ENCODE peak calls at places on chromosomes 11 and 22, in seven cellular contexts. One of them, this sample, is unnamed.

GRCh38 chr22:21026783-21027692 is 5.3 kb downstream of the SLC7A4 start:
- DNase-seq in activated CD4-positive, alpha-beta T cell treated with anti-CD3 and anti-CD28 coated beads, Interleukin-2, amount 10 ng/mL, durations not matched to agents 7 days and 5 days: no peak
- DNase-seq in AG09319: no peak
- DNase-seq in epithelial cell of proximal tubule: no peak
- DNase-seq in kidney tubule cell: no peak
- DNase-seq in renal cortical epithelial cell: no peak
- DNase-seq in NCI-H146: no peak
- DNase-seq in this sample: peak

GRCh38 chr11:74000307-74000630 is 8.6 kb downstream of the UCP3 start:
- DNase-seq in kidney tubule cell: no peak
- DNase-seq in NCI-H146: no peak
- DNase-seq in renal cortical epithelial cell: no peak
- DNase-seq in AG09319: no peak
- DNase-seq in activated CD4-positive, alpha-beta T cell treated with anti-CD3 and anti-CD28 coated beads, Interleukin-2, amount 10 ng/mL, durations not matched to agents 7 days and 5 days: no peak
- DNase-seq in epithelial cell of proximal tubule: no peak
- DNase-seq in this sample: no peak

GRCh38 chr11:112318193-112318592 is 57.5 kb upstream of the PLET1 start:
- DNase-seq in kidney tubule cell: peak
- DNase-seq in activated CD4-positive, alpha-beta T cell treated with anti-CD3 and anti-CD28 coated beads, Interleukin-2, amount 10 ng/mL, durations not matched to agents 7 days and 5 days: no peak
- DNase-seq in renal cortical epithelial cell: peak
- DNase-seq in epithelial cell of proximal tubule: peak
- DNase-seq in NCI-H146: no peak
- DNase-seq in AG09319: peak
- DNase-seq in this sample: peak

GRCh38 chr22:20128902-20129746 is 2.5 kb upstream of the ZDHHC8 start:
- DNase-seq in activated CD4-positive, alpha-beta T cell treated with anti-CD3 and anti-CD28 coated beads, Interleukin-2, amount 10 ng/mL, durations not matched to agents 7 days and 5 days: peak
- DNase-seq in kidney tubule cell: no peak
- DNase-seq in NCI-H146: no peak
- DNase-seq in renal cortical epithelial cell: no peak
- DNase-seq in AG09319: no peak
- DNase-seq in epithelial cell of proximal tubule: no peak
- DNase-seq in this sample: no peak

GRCh38 chr11:126888126-126888712 is 112.4 kb downstream of the KIRREL3 start:
- DNase-seq in AG09319: no peak
- DNase-seq in kidney tubule cell: no peak
- DNase-seq in NCI-H146: no peak
- DNase-seq in activated CD4-positive, alpha-beta T cell treated with anti-CD3 and anti-CD28 coated beads, Interleukin-2, amount 10 ng/mL, durations not matched to agents 7 days and 5 days: no peak
- DNase-seq in renal cortical epithelial cell: no peak
- DNase-seq in epithelial cell of proximal tubule: no peak
- DNase-seq in this sample: no peak

GRCh38 chr11:130037058-130037457 is 32.6 kb upstream of the APLP2 start:
- DNase-seq in epithelial cell of proximal tubule: peak
- DNase-seq in kidney tubule cell: peak
- DNase-seq in NCI-H146: no peak
- DNase-seq in renal cortical epithelial cell: peak
- DNase-seq in AG09319: peak
- DNase-seq in activated CD4-positive, alpha-beta T cell treated with anti-CD3 and anti-CD28 coated beads, Interleukin-2, amount 10 ng/mL, durations not matched to agents 7 days and 5 days: no peak
- DNase-seq in this sample: no peak

GRCh38 chr11:9825315-9825714 is 161.4 kb downstream of the SWAP70 start:
- DNase-seq in renal cortical epithelial cell: no peak
- DNase-seq in kidney tubule cell: no peak
- DNase-seq in NCI-H146: no peak
- DNase-seq in epithelial cell of proximal tubule: no peak
- DNase-seq in AG09319: peak
- DNase-seq in activated CD4-positive, alpha-beta T cell treated with anti-CD3 and anti-CD28 coated beads, Interleukin-2, amount 10 ng/mL, durations not matched to agents 7 days and 5 days: no peak
- DNase-seq in this sample: no peak

GRCh38 chr11:14179126-14179820 is 179.7 kb downstream of the RRAS2 start:
- DNase-seq in NCI-H146: no peak
- DNase-seq in epithelial cell of proximal tubule: no peak
- DNase-seq in AG09319: peak
- DNase-seq in activated CD4-positive, alpha-beta T cell treated with anti-CD3 and anti-CD28 coated beads, Interleukin-2, amount 10 ng/mL, durations not matched to agents 7 days and 5 days: no peak
- DNase-seq in renal cortical epithelial cell: peak
- DNase-seq in kidney tubule cell: no peak
- DNase-seq in this sample: no peak

GRCh38 chr22:50474711-50475651 is at the start of gene SBF1:
- DNase-seq in activated CD4-positive, alpha-beta T cell treated with anti-CD3 and anti-CD28 coated beads, Interleukin-2, amount 10 ng/mL, durations not matched to agents 7 days and 5 days: peak
- DNase-seq in kidney tubule cell: peak
- DNase-seq in NCI-H146: peak
- DNase-seq in epithelial cell of proximal tubule: no peak
- DNase-seq in AG09319: peak
- DNase-seq in renal cortical epithelial cell: peak
- DNase-seq in this sample: peak

GRCh38 chr11:99316761-99317475 is 296.2 kb downstream of the CNTN5 start:
- DNase-seq in epithelial cell of proximal tubule: no peak
- DNase-seq in AG09319: no peak
- DNase-seq in kidney tubule cell: no peak
- DNase-seq in renal cortical epithelial cell: no peak
- DNase-seq in NCI-H146: no peak
- DNase-seq in activated CD4-positive, alpha-beta T cell treated with anti-CD3 and anti-CD28 coated beads, Interleukin-2, amount 10 ng/mL, durations not matched to agents 7 days and 5 days: no peak
- DNase-seq in this sample: no peak

GRCh38 chr11:66868726-66869291 is 11.9 kb downstream of the LRFN4 start:
- DNase-seq in renal cortical epithelial cell: peak
- DNase-seq in epithelial cell of proximal tubule: no peak
- DNase-seq in kidney tubule cell: peak
- DNase-seq in NCI-H146: no peak
- DNase-seq in AG09319: no peak
- DNase-seq in activated CD4-positive, alpha-beta T cell treated with anti-CD3 and anti-CD28 coated beads, Interleukin-2, amount 10 ng/mL, durations not matched to agents 7 days and 5 days: peak
- DNase-seq in this sample: no peak

GRCh38 chr11:69914286-69915150 is 95.3 kb upstream of the FGF3 start:
- DNase-seq in renal cortical epithelial cell: no peak
- DNase-seq in NCI-H146: no peak
- DNase-seq in AG09319: no peak
- DNase-seq in epithelial cell of proximal tubule: no peak
- DNase-seq in kidney tubule cell: no peak
- DNase-seq in activated CD4-positive, alpha-beta T cell treated with anti-CD3 and anti-CD28 coated beads, Interleukin-2, amount 10 ng/mL, durations not matched to agents 7 days and 5 days: no peak
- DNase-seq in this sample: no peak

This sample was measured in AG04450.